ENCODE peak calls at places on chromosomes 16 and 17, in eight cellular contexts. S, A, J, F, N, G, B and X are unnamed samples.

GRCh38 chr17:73969956-73970355 is 233.5 kb upstream of the RPL38 start:
- DNase-seq in S (no peak), A (peak; percentile 55), J (no peak), F (no peak), N (no peak), G (peak; percentile 18), B (no peak), X (no peak)

GRCh38 chr17:39631403-39631802 is 4.7 kb downstream of the PPP1R1B start:
- DNase-seq in S (no peak), A (no peak), J (no peak), F (no peak), N (no peak), G (no peak), B (no peak), X (no peak)

GRCh38 chr17:27199948-27200347 is 94.0 kb upstream of the WSB1 start:
- DNase-seq in S (no peak), A (no peak), J (no peak), F (no peak), N (no peak), G (no peak), B (no peak), X (no peak)

GRCh38 chr17:39573447-39574298 is 34.0 kb downstream of the NEUROD2 start:
- DNase-seq in S (no peak), A (peak; percentile 88), J (peak; percentile 11), F (peak; percentile 77), N (peak; percentile 93), G (no peak), B (peak; percentile 59), X (peak; percentile 70)

GRCh38 chr17:9371019-9371418 is 204.6 kb downstream of the STX8 start:
- DNase-seq in S (no peak), A (no peak), J (no peak), F (no peak), N (no peak), G (no peak), B (no peak), X (peak; percentile 76)

GRCh38 chr16:86207350-86207749 is 303.0 kb upstream of the FOXF1 start:
- DNase-seq in S (no peak), A (no peak), J (no peak), F (no peak), N (no peak), G (no peak), B (no peak), X (no peak)

GRCh38 chr16:3304370-3304769 is 860 bp downstream of the TIGD7 start:
- DNase-seq in S (no peak), A (no peak), J (no peak), F (no peak), N (no peak), G (no peak), B (no peak), X (no peak)

GRCh38 chr17:57419940-57420522 is 163.7 kb downstream of the MSI2 start:
- DNase-seq in S (no peak), A (no peak), J (no peak), F (no peak), N (no peak), G (no peak), B (no peak), X (peak; percentile 42)

GRCh38 chr16:27291722-27292240 is 22.0 kb upstream of the IL4R start:
- DNase-seq in S (no peak), A (no peak), J (no peak), F (no peak), N (no peak), G (no peak), B (no peak), X (no peak)

GRCh38 chr17:2980211-2980903 is 83.0 kb downstream of the OR1D5 start:
- DNase-seq in S (no peak), A (no peak), J (no peak), F (no peak), N (no peak), G (no peak), B (no peak), X (no peak)

GRCh38 chr17:33389506-33390141 is 96.5 kb upstream of the ASIC2 start:
- DNase-seq in S (no peak), A (no peak), J (no peak), F (no peak), N (no peak), G (no peak), B (no peak), X (peak; percentile 95)

GRCh38 chr17:80705988-80706387 is 161.3 kb downstream of the RPTOR start:
- DNase-seq in S (no peak), A (no peak), J (no peak), F (no peak), N (no peak), G (no peak), B (no peak), X (no peak)

GRCh38 chr16:20798364-20798763 is 7.9 kb downstream of the ERI2 start:
- DNase-seq in S (no peak), A (no peak), J (no peak), F (no peak), N (no peak), G (no peak), B (no peak), X (no peak)

GRCh38 chr17:17872468-17873345 is 35.9 kb upstream of the SREBF1 start:
- DNase-seq in S (no peak), A (no peak), J (no peak), F (peak; percentile 28), N (no peak), G (no peak), B (no peak), X (no peak)

GRCh38 chr17:46008591-46008990 is 9.5 kb downstream of the STH start:
- DNase-seq in S (no peak), A (no peak), J (no peak), F (no peak), N (no peak), G (no peak), B (no peak), X (no peak)

GRCh38 chr16:68592466-68593337 is 52.4 kb upstream of the CDH3 start:
- DNase-seq in S (no peak), A (no peak), J (no peak), F (no peak), N (no peak), G (no peak), B (no peak), X (no peak)

GRCh38 chr16:31696968-31697743 is 169.5 kb downstream of the AHSP start:
- DNase-seq in S (no peak), A (no peak), J (no peak), F (no peak), N (peak; percentile 62), G (no peak), B (no peak), X (no peak)

GRCh38 chr16:68363847-68364600 is 53.2 kb downstream of the PRMT7 start:
- DNase-seq in S (peak; percentile 54), A (no peak), J (no peak), F (no peak), N (no peak), G (peak; percentile 13), B (no peak), X (no peak)

GRCh38 chr17:42679492-42680330 is 1.9 kb downstream of the CCR10 start:
- DNase-seq in S (no peak), A (peak; percentile 92), J (peak; percentile 68), F (peak; percentile 83), N (peak; percentile 63), G (peak; percentile 67), B (peak; percentile 73), X (peak; percentile 7)

GRCh38 chr16:85928411-85928820 is 29.5 kb downstream of the IRF8 start:
- DNase-seq in S (no peak), A (no peak), J (no peak), F (no peak), N (no peak), G (no peak), B (no peak), X (no peak)

GRCh38 chr17:14011740-14012405 is 57.4 kb upstream of the COX10 start:
- DNase-seq in S (no peak), A (no peak), J (no peak), F (no peak), N (no peak), G (no peak), B (no peak), X (no peak)

GRCh38 chr16:87570938-87571867 is 31.1 kb upstream of the JPH3 start:
- DNase-seq in S (peak; percentile 49), A (peak; percentile 85), J (no peak), F (peak; percentile 46), N (no peak), G (no peak), B (no peak), X (no peak)

GRCh38 chr17:50114849-50115357 is 15.1 kb downstream of the SAMD14 start:
- DNase-seq in S (no peak), A (no peak), J (no peak), F (peak; percentile 37), N (peak; percentile 73), G (no peak), B (peak; percentile 36), X (peak; percentile 39)

GRCh38 chr17:71482625-71483024 is 638.2 kb upstream of the SOX9 start:
- DNase-seq in S (no peak), A (no peak), J (no peak), F (no peak), N (no peak), G (no peak), B (no peak), X (no peak)

GRCh38 chr17:63398680-63399079 is 47.4 kb downstream of the CYB561 start:
- DNase-seq in S (no peak), A (no peak), J (no peak), F (no peak), N (no peak), G (no peak), B (no peak), X (no peak)

GRCh38 chr17:61235821-61236197 is 163.8 kb upstream of the TBX2 start:
- DNase-seq in S (no peak), A (no peak), J (no peak), F (no peak), N (no peak), G (peak; percentile 26), B (no peak), X (no peak)

GRCh38 chr16:10040136-10041080 is 141.8 kb downstream of the GRIN2A start:
- DNase-seq in S (no peak), A (no peak), J (no peak), F (peak; percentile 38), N (no peak), G (no peak), B (no peak), X (no peak)

GRCh38 chr16:51290410-51290809 is 139.3 kb upstream of the SALL1 start:
- DNase-seq in S (no peak), A (no peak), J (no peak), F (no peak), N (no peak), G (no peak), B (no peak), X (no peak)

GRCh38 chr17:68016838-68017237 is 18.7 kb upstream of the KPNA2 start:
- DNase-seq in S (no peak), A (no peak), J (no peak), F (no peak), N (no peak), G (no peak), B (no peak), X (no peak)